ENCODE peak calls at places on chromosome X, in seven cellular contexts. Q, S, Y, N, M, C and F are unnamed samples.

GRCh38 chrX:1904663-1905218 is 289.9 kb downstream of the ASMT start:
- DNase-seq in Q (no peak), C (no peak), N (no peak), Y (no peak), S (no peak), M (no peak), F (no peak)

GRCh38 chrX:51456246-51456645 is 40.1 kb downstream of the NUDT11 start:
- DNase-seq in M (no peak), C (no peak), Q (no peak), N (no peak), Y (no peak), S (no peak), F (no peak)

GRCh38 chrX:55488268-55488558 is 1.4 kb downstream of the USP51 start:
- DNase-seq in Y (no peak), C (no peak), N (no peak), M (no peak), Q (no peak), S (no peak), F (no peak)

GRCh38 chrX:149456476-149457245 is 48.4 kb downstream of the IDS start:
- DNase-seq in Y (no peak), M (no peak), N (no peak), S (no peak), C (no peak), Q (peak), F (no peak)

GRCh38 chrX:11016728-11017127 is 94.4 kb upstream of the HCCS start:
- DNase-seq in M (no peak), Y (no peak), N (no peak), S (no peak), Q (no peak), C (no peak), F (no peak)

GRCh38 chrX:46624090-46624786 is 50.7 kb downstream of the CHST7 start:
- DNase-seq in Y (no peak), Q (no peak), S (no peak), M (no peak), N (no peak), C (no peak), F (peak)

GRCh38 chrX:2463973-2464676 is 36.7 kb downstream of the DHRSX start:
- DNase-seq in Q (peak), C (no peak), N (no peak), M (no peak), Y (no peak), S (no peak), F (no peak)

GRCh38 chrX:69237228-69237627 is 72.0 kb upstream of the PJA1 start:
- DNase-seq in M (no peak), N (no peak), C (no peak), S (no peak), Q (no peak), Y (no peak), F (no peak)

GRCh38 chrX:101659601-101660063 is at the start of gene ARMCX2:
- DNase-seq in C (no peak), Q (peak), N (peak), Y (peak), S (peak), M (peak), F (no peak)

DNA sequence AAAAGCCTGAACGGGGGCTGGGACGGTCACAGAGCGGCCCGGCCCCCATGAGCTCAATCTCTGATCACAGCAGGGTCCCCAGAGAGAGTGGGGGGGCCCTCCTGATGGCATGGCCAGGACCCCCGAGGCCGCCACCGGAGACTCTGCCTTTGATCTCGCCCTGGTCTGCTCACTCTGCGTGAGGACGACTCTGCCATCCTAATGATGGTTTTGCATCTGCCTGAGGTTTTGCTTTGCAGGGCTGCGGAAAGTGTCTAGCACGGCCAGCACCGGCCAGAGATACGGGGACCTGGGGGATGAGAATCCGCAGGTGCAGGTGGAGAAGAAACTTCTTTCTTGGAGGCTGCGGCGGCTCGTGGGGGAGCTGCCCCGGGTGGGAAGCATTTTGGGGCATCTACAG is 103.8 kb downstream of the SHOX start:
- DNase-seq in N (no peak), Y (no peak), Q (no peak), M (no peak), S (no peak), C (no peak), F (no peak)
- TF ChIP-seq CTCF in N (no peak), Y (no peak), Q (no peak), M (no peak), S (no peak), C (no peak), F (no peak)

DNA sequence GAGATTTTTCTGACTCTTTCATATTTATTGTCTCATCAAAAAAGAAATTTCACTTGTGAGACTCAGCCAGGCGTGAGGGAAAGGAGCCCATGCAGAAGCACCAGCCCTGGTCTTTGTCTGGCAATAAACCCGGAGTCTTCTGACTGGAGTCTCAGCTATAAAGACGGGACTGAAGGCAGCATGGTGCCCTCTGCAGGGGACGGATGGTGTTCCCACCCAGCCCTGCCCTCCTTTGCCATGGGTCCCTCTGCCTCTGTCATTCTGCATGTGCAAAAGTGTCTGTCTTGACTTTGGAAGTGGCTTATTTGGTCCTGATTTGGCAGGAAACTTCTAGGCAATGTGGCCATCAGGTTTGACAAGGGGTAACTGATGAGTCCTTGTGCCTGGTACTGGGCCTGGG is 14.3 kb downstream of the ZNF185 start:
- DNase-seq in S (no peak), N (no peak), Y (no peak), Q (no peak), M (no peak), C (no peak), F (no peak)
- TF ChIP-seq CTCF in S (no peak), N (no peak), Y (no peak), Q (peak), M (no peak), C (no peak), F (no peak)

DNA sequence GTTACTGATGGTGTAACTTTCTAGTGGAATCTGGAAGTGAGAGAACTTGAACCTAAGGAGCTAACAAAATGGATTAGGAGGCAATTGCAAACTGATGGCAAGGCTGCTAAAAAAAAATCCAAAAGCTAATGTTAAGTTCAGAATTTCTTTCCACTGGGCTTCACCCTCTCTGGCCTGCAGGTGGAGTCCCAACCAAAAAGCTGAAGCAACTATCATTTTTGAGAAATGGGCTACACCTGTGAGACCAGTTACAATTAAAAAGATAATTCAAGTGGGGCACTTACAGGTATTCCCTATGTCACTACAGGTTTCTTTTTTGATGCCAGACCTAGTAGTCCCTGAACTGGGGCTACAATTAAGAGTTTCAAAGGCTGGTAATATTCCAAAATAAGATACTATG is 142.1 kb upstream of the FTHL17 start:
- DNase-seq in M (peak), N (peak), C (peak), S (no peak), Q (peak), Y (peak), F (no peak)
- TF ChIP-seq CTCF in M (peak), N (peak), C (no peak), S (peak), Q (peak), Y (peak), F (peak)

GRCh38 chrX:129824620-129825019 is 19.1 kb downstream of the ZDHHC9 start:
- DNase-seq in M (no peak), Q (no peak), S (no peak), C (no peak), Y (no peak), N (no peak), F (no peak)

GRCh38 chrX:129823115-129823514 is 20.6 kb downstream of the ZDHHC9 start:
- DNase-seq in C (peak), Q (peak), Y (peak), N (peak), M (peak), S (no peak), F (no peak)

GRCh38 chrX:129825746-129826505 is 17.8 kb downstream of the ZDHHC9 start:
- DNase-seq in Y (no peak), Q (no peak), S (no peak), C (no peak), M (no peak), N (no peak), F (no peak)

GRCh38 chrX:129823523-129823922 is 20.2 kb downstream of the ZDHHC9 start:
- DNase-seq in Q (no peak), S (no peak), M (no peak), Y (no peak), N (no peak), C (no peak), F (no peak)
- TF ChIP-seq CTCF in Q (no peak), S (no peak), M (no peak), Y (no peak), N (no peak), C (no peak), F (no peak)

DNA sequence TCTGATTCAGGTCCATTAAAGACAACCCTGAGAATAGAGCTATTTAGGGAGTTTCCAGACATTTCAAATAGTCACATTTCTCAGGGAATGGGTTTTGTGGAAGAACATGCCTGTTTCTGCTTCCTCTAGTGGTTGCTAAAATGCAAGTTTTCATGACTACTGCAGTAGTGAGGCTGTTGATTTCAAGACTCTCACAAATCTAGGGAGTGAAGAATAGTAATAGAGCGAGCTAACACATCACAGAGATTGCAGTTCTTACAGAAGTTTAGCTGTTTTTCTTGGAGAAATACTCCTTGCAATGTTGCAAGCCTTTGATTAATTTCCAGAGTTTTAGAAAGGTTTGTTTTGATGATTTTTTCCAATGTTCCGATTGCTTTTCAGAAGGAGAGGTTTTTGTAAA is 610.2 kb upstream of the HTR2C start:
- DNase-seq in Q (no peak), N (no peak), M (no peak), C (no peak), Y (no peak), S (no peak), F (no peak)
- TF ChIP-seq CTCF in Q (no peak), N (no peak), M (no peak), C (no peak), Y (no peak), S (no peak), F (no peak)